ENCODE peak calls at places on chromosomes 12 and 14, in five cellular contexts. M, J, V, S and Z are unnamed samples.

GRCh38 chr12:87596636-87597035 is 432.6 kb downstream of the C12orf50 start:
- DNase-seq in J (no peak), S (no peak), V (no peak), M (no peak), Z (no peak)

GRCh38 chr12:62215506-62215905 is 44.7 kb upstream of the USP15 start:
- DNase-seq in S (no peak), M (no peak), J (no peak), V (no peak), Z (no peak)

GRCh38 chr12:16037533-16037932 is 126.4 kb downstream of the DERA start:
- DNase-seq in V (no peak), S (no peak), J (no peak), M (no peak), Z (no peak)

GRCh38 chr12:104348994-104349494 is 45.5 kb downstream of the EID3 start:
- DNase-seq in S (no peak), M (no peak), J (no peak), V (no peak), Z (no peak)

GRCh38 chr12:24718641-24719040 is 230.3 kb downstream of the BCAT1 start:
- DNase-seq in S (no peak), M (no peak), V (no peak), J (no peak), Z (no peak)

GRCh38 chr14:58660407-58660806 is 22.6 kb downstream of the DACT1 start:
- DNase-seq in M (no peak), J (no peak), S (no peak), V (no peak), Z (no peak)

GRCh38 chr12:124740691-124741137 is 123.0 kb downstream of the SCARB1 start:
- DNase-seq in M (peak), V (peak), S (peak), J (peak), Z (peak)

GRCh38 chr14:34826661-34827060 is 48.5 kb downstream of the BAZ1A start:
- DNase-seq in S (no peak), J (no peak), V (peak), M (peak), Z (no peak)

GRCh38 chr12:101877816-101878811 is 734 bp downstream of the DRAM1 start:
- DNase-seq in V (peak), J (peak), S (peak), M (peak), Z (peak)

GRCh38 chr14:58598028-58598850 is 39.5 kb upstream of the DACT1 start:
- DNase-seq in V (no peak), M (no peak), S (no peak), J (no peak), Z (no peak)

GRCh38 chr14:23512156-23512555 is 39.4 kb downstream of the ZFHX2 start:
- DNase-seq in S (no peak), V (peak), J (no peak), M (no peak), Z (peak)

GRCh38 chr14:101223147-101223546 is 319.6 kb upstream of the RTL1 start:
- DNase-seq in V (no peak), J (no peak), M (no peak), S (no peak), Z (no peak)

GRCh38 chr12:66848967-66849366 is 170.1 kb upstream of the GRIP1 start:
- DNase-seq in S (no peak), V (peak), M (no peak), J (no peak), Z (no peak)

GRCh38 chr12:67915335-67915851 is 73.9 kb upstream of the IFNG-AS1 start:
- DNase-seq in M (no peak), S (no peak), J (no peak), V (no peak), Z (no peak)

GRCh38 chr12:20044836-20045235 is 323.5 kb upstream of the PDE3A start:
- DNase-seq in J (no peak), V (peak), M (no peak), S (no peak), Z (no peak)

GRCh38 chr14:68260121-68260520 is 440.5 kb downstream of the RAD51B start:
- DNase-seq in S (no peak), J (no peak), V (no peak), M (no peak), Z (no peak)

GRCh38 chr12:57896437-57897201 is 44.7 kb upstream of the ATP23 start:
- DNase-seq in M (peak), J (peak), S (no peak), V (peak), Z (peak)